ENCODE peak calls at places on chromosomes 6 and 20, in eight cellular contexts. L is fibroblast of villous mesenchyme, D is fibroblast of the aortic adventitia, E is neural progenitor cell, N is foreskin fibroblast, U is OCI-LY7, J is hepatocyte, F is cardiac muscle cell. S is an unnamed sample.
A peak's percentile ranks its signal among the peaks of the same experiment; 100 is the strongest.

GRCh38 chr20:23320317-23320716 is 30.3 kb upstream of the NXT1 start:
- DNase-seq in L (peak; percentile 25), D (peak; percentile 20), E (no peak), N (peak; percentile 43), U (no peak), J (peak; percentile 23), F (peak; percentile 42), S (peak; percentile 37)

GRCh38 chr6:24755284-24755683 is 19.5 kb upstream of the GMNN start:
- DNase-seq in L (no peak), D (no peak), E (no peak), N (no peak), U (no peak), J (no peak), F (no peak), S (no peak)

GRCh38 chr20:33663161-33664084 is 1.3 kb downstream of the C20orf144 start:
- DNase-seq in L (peak; percentile 72), D (peak; percentile 48), E (peak; percentile 94), N (peak; percentile 91), U (peak; percentile 91), J (peak; percentile 96), F (peak; percentile 83), S (peak; percentile 67)

GRCh38 chr20:2606507-2607006 is 45.9 kb upstream of the NOP56 start:
- DNase-seq in L (no peak), D (no peak), E (no peak), N (peak; percentile 23), U (no peak), J (no peak), F (no peak), S (no peak)

GRCh38 chr6:152750694-152751093 is at the start of gene VIP:
- DNase-seq in L (peak; percentile 17), D (peak; percentile 55), E (peak; percentile 82), N (peak; percentile 20), U (peak; percentile 10), J (peak; percentile 64), F (peak; percentile 67), S (peak; percentile 48)

GRCh38 chr6:32668226-32668747 is 1.8 kb upstream of the HLA-DQB1 start:
- DNase-seq in L (peak; percentile 10), D (peak; percentile 6), E (peak; percentile 46), N (no peak), U (peak; percentile 83), J (peak; percentile 83), F (peak; percentile 34), S (no peak)

GRCh38 chr6:156703719-156704118 is 73.5 kb upstream of the ARID1B start:
- DNase-seq in L (peak; percentile 36), D (no peak), E (no peak), N (peak; percentile 34), U (no peak), J (no peak), F (peak; percentile 63), S (peak; percentile 34)

GRCh38 chr6:85049282-85049681 is 284.9 kb upstream of the TBX18 start:
- DNase-seq in L (no peak), D (peak; percentile 27), E (no peak), N (peak; percentile 32), U (no peak), J (no peak), F (peak; percentile 42), S (peak; percentile 18)

GRCh38 chr6:44253307-44254101 is 3.8 kb downstream of the SLC35B2 start:
- DNase-seq in L (peak; percentile 32), D (no peak), E (peak; percentile 67), N (peak; percentile 64), U (peak; percentile 53), J (peak; percentile 65), F (peak; percentile 50), S (peak; percentile 52)

GRCh38 chr6:3351105-3351676 is 92.4 kb downstream of the PSMG4 start:
- DNase-seq in L (no peak), D (no peak), E (peak; percentile 94), N (no peak), U (no peak), J (no peak), F (no peak), S (no peak)

GRCh38 chr6:146997062-146997461 is 207.2 kb upstream of the STXBP5 start:
- DNase-seq in L (peak; percentile 51), D (peak; percentile 72), E (no peak), N (peak; percentile 88), U (no peak), J (no peak), F (peak; percentile 69), S (peak; percentile 78)

GRCh38 chr20:38115205-38115604 is 49.9 kb downstream of the TGM2 start:
- DNase-seq in L (no peak), D (no peak), E (no peak), N (no peak), U (no peak), J (no peak), F (no peak), S (no peak)

GRCh38 chr20:3237958-3238615 is 903 bp downstream of the SLC4A11 start:
- DNase-seq in L (no peak), D (no peak), E (peak; percentile 63), N (no peak), U (peak; percentile 33), J (no peak), F (no peak), S (no peak)

GRCh38 chr6:110822248-110822647 is 7.0 kb upstream of the CDK19 start:
- DNase-seq in L (no peak), D (peak; percentile 90), E (no peak), N (peak; percentile 36), U (no peak), J (no peak), F (peak; percentile 80), S (no peak)

GRCh38 chr6:3314176-3314575 is 55.4 kb downstream of the PSMG4 start:
- DNase-seq in L (no peak), D (no peak), E (no peak), N (no peak), U (no peak), J (no peak), F (no peak), S (no peak)

GRCh38 chr6:41748102-41748477 is 893 bp upstream of the PGC start:
- DNase-seq in L (no peak), D (no peak), E (no peak), N (no peak), U (no peak), J (no peak), F (no peak), S (no peak)

DNA sequence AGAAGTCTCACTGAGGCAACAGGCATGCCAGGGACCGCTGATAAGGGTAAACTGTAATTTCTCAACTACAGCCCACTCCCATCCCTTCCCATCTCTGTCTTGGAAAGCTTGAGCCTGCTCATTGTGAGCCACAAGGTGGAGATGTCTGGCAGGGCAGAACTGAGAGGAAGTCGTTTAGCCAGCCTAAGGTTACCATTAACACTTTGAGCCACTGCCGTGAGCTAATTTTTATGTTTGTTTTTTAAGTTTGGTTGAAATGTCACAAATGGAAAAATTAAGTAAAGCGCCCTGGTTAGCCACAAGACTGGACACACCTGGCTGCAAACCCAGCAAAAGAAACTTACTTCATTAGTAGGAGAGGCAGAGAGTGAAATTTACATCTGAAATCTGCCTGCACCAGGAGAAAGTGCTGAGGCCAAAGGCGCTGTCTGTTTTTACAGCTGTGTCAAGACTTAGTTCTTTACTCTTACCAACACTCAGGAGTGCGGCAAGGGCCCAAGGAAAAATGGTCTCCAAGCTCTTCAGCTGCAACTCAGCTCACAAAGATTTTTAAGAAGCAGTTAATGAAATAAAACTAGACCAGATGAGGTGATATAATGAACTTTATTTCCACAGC is 50.0 kb upstream of the FAM83C start:
- DNase-seq in L (no peak), D (peak; percentile 23), E (peak; percentile 27), N (peak; percentile 30), U (no peak), J (no peak), F (peak; percentile 56), S (peak; percentile 31)
- TF ChIP-seq CTCF in L (peak; percentile 54), D (peak; percentile 48), E (peak; percentile 40), N (peak; percentile 19), U (peak; percentile 46), J (no peak), F (peak; percentile 68), S (peak; percentile 46)

DNA sequence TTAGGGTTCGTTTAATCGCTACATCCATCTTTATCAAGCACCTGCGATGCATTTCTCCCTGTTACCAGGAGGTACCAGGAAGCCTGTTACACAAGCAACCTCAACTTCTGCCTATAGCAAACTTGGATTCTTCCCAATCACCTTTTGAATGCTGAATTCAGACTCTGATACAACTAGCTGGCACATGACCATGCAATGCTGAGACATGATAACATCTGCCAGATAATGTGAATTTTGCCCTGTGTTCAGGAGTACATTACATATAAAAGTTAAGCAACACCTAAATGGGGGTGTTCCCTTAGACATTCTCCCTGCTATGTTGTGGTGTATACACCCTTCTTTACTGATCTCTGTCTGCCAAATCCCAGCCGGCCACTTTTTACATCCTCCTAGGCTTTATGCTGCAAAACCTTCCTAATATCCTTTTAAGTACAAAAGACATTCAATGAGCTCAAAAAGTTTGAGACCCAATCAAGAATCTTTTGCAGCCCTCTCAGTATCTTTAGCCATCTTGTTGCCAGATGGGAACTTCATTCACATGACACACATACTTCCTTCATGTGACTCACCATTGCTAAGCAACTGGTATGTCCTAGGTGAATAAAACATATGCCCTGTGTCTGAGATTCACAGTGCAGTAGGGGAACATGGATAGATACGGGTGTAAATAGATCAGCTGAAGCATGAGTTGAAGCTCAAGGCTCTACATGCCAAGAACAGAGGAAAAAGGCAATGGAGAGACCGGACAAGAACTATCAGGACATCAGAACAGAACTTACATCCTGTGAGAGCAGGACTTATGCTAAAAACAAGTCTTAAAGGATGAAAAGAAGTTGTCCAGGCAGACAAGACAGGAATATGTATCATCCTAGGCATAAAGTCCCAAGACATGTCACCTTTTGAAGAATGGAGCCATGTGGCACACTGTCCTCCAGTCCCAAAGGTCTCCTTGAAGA is 84.3 kb downstream of the ZHX3 start:
- DNase-seq in L (peak; percentile 93), D (peak; percentile 84), E (no peak), N (peak; percentile 96), U (no peak), J (peak; percentile 31), F (peak; percentile 80), S (peak; percentile 82)
- H3K4me3 ChIP-seq in L (peak overlapping the region; percentile 27), D (no peak overlapping the region), E (no peak overlapping the region), N (no peak overlapping the region), U (no peak overlapping the region), J (no peak overlapping the region), F (no peak overlapping the region), S (no peak overlapping the region)

GRCh38 chr6:17847203-17847602 is 140.2 kb downstream of the KIF13A start:
- DNase-seq in L (no peak), D (no peak), E (no peak), N (no peak), U (no peak), J (no peak), F (no peak), S (peak; percentile 32)

GRCh38 chr6:17846762-17847161 is 140.0 kb upstream of the NUP153 start:
- DNase-seq in L (no peak), D (no peak), E (no peak), N (no peak), U (no peak), J (no peak), F (no peak), S (no peak)

GRCh38 chr6:17842934-17843821 is 136.5 kb upstream of the NUP153 start:
- DNase-seq in L (no peak), D (no peak), E (no peak), N (no peak), U (no peak), J (no peak), F (no peak), S (no peak)

GRCh38 chr6:17842014-17842776 is 135.5 kb upstream of the NUP153 start:
- DNase-seq in L (peak; percentile 14), D (no peak), E (no peak), N (no peak), U (no peak), J (no peak), F (no peak), S (no peak)

GRCh38 chr6:17845598-17845997 is 138.9 kb upstream of the NUP153 start:
- DNase-seq in L (no peak), D (no peak), E (peak; percentile 15), N (no peak), U (no peak), J (no peak), F (no peak), S (no peak)
- TF ChIP-seq CTCF in L (no peak), D (no peak), E (no peak), N (no peak), U (no peak), J (no peak), F (no peak), S (no peak)

GRCh38 chr6:37049735-37049989 is 44.2 kb downstream of the FGD2 start:
- DNase-seq in L (no peak), D (no peak), E (no peak), N (no peak), U (no peak), J (no peak), F (no peak), S (no peak)
- H3K4me3 ChIP-seq in L (no peak overlapping the region), D (no peak overlapping the region), E (no peak overlapping the region), N (no peak overlapping the region), U (no peak overlapping the region), J (no peak overlapping the region), F (no peak overlapping the region), S (no peak overlapping the region)